ENCODE peak calls at places on chromosomes 11 and 22, in eight cellular contexts. H, R, J, X, V, U, N and G are unnamed samples.

GRCh38 chr22:45754822-45755221 is 83.2 kb downstream of the ATXN10 start:
- ATAC-seq in U (no peak), V (no peak), N (no peak), H (no peak), X (no peak), J (peak; percentile 6), R (no peak), G (no peak)

GRCh38 chr11:115576606-115577005 is 72.4 kb upstream of the CADM1 start:
- ATAC-seq in N (no peak), J (no peak), U (no peak), H (no peak), R (no peak), V (no peak), X (no peak), G (no peak)

GRCh38 chr11:124463990-124464389 is 18.5 kb upstream of the OR8B8 start:
- ATAC-seq in J (no peak), N (peak; percentile 67), H (peak; percentile 61), X (no peak), U (peak; percentile 34), R (no peak), V (no peak), G (no peak)

GRCh38 chr22:32042924-32043323 is at the start of gene SLC5A1:
- ATAC-seq in R (no peak), V (no peak), X (peak; percentile 62), H (peak; percentile 59), U (no peak), N (peak; percentile 67), J (peak; percentile 31), G (no peak)

GRCh38 chr22:45329536-45329936 is 19.8 kb downstream of the FAM118A start:
- ATAC-seq in H (no peak), N (no peak), U (no peak), J (peak; percentile 25), X (no peak), V (no peak), R (no peak), G (peak; percentile 35)

GRCh38 chr11:3866206-3866605 is 10.7 kb downstream of the STIM1 start:
- ATAC-seq in X (peak; percentile 83), N (peak; percentile 37), V (peak; percentile 83), R (no peak), J (peak; percentile 69), H (no peak), U (peak; percentile 80), G (peak; percentile 30)

GRCh38 chr11:107017433-107018227 is 646 bp downstream of the GUCY1A2 start:
- ATAC-seq in X (peak; percentile 89), R (peak; percentile 90), U (peak; percentile 96), H (no peak), V (peak; percentile 92), J (peak; percentile 82), N (peak; percentile 81), G (peak; percentile 53)

GRCh38 chr11:100585728-100586127 is 101.4 kb upstream of the ARHGAP42 start:
- ATAC-seq in H (no peak), J (peak; percentile 52), N (no peak), R (no peak), U (no peak), V (no peak), X (no peak), G (peak; percentile 80)

GRCh38 chr11:78319453-78319955 is 98.1 kb downstream of the GAB2 start:
- ATAC-seq in X (no peak), V (no peak), N (no peak), U (peak; percentile 59), J (peak; percentile 71), R (no peak), H (no peak), G (no peak)

GRCh38 chr11:58059011-58059358 is 28.2 kb downstream of the OR6Q1 start:
- ATAC-seq in N (peak; percentile 71), J (peak; percentile 74), R (no peak), X (peak; percentile 32), U (no peak), V (no peak), H (peak; percentile 18), G (peak; percentile 56)

GRCh38 chr11:22522225-22522624 is 103.4 kb downstream of the FANCF start:
- ATAC-seq in U (no peak), R (no peak), H (no peak), V (no peak), N (no peak), J (no peak), X (no peak), G (no peak)

GRCh38 chr22:48452766-48453165 is 1374.9 kb downstream of the BRD1 start:
- ATAC-seq in H (no peak), X (no peak), N (no peak), V (no peak), R (no peak), J (no peak), U (no peak), G (no peak)

GRCh38 chr22:17910561-17911311 is 113.6 kb downstream of the MICAL3 start:
- ATAC-seq in N (peak; percentile 95), J (peak; percentile 87), R (peak; percentile 75), X (peak; percentile 72), U (peak; percentile 76), H (no peak), V (no peak), G (peak; percentile 92)

GRCh38 chr22:41904450-41905410 is 10.1 kb downstream of the SHISA8 start:
- ATAC-seq in J (no peak), N (no peak), H (no peak), V (no peak), U (no peak), R (no peak), X (no peak), G (no peak)

GRCh38 chr11:77252555-77253270 is 48.8 kb downstream of the GDPD4 start:
- ATAC-seq in H (no peak), N (no peak), V (no peak), J (no peak), X (peak; percentile 96), R (no peak), U (no peak), G (no peak)

GRCh38 chr11:106491751-106492150 is 414.3 kb downstream of the AASDHPPT start:
- ATAC-seq in U (no peak), J (no peak), N (no peak), H (no peak), X (no peak), V (no peak), R (no peak), G (no peak)

GRCh38 chr11:58573451-58574104 is 2.1 kb downstream of the LPXN start:
- ATAC-seq in U (no peak), X (no peak), V (peak; percentile 41), R (no peak), H (no peak), N (no peak), J (peak; percentile 49), G (peak; percentile 29)

GRCh38 chr11:101880208-101880607 is 34.6 kb upstream of the CEP126 start:
- ATAC-seq in N (no peak), R (no peak), V (peak; percentile 50), X (peak; percentile 76), H (peak; percentile 86), U (no peak), J (no peak), G (no peak)
- TF ChIP-seq CTCF in N (peak; percentile 60), R (peak; percentile 69), V (peak; percentile 33), X (peak; percentile 67), H (peak; percentile 50), U (no peak), J (no peak), G (no peak)

GRCh38 chr11:9757809-9758675 is 94.2 kb downstream of the SWAP70 start:
- ATAC-seq in J (peak; percentile 90), H (peak; percentile 59), U (peak; percentile 92), X (peak; percentile 84), N (peak; percentile 84), R (peak; percentile 66), V (peak; percentile 86), G (peak; percentile 74)
- TF ChIP-seq POLR2AphosphoS5 in J (peak; percentile 51), H (peak; percentile 65), U (no peak), X (peak; percentile 83), N (peak; percentile 67), R (peak; percentile 83), V (no peak), G (peak; percentile 19)

DNA sequence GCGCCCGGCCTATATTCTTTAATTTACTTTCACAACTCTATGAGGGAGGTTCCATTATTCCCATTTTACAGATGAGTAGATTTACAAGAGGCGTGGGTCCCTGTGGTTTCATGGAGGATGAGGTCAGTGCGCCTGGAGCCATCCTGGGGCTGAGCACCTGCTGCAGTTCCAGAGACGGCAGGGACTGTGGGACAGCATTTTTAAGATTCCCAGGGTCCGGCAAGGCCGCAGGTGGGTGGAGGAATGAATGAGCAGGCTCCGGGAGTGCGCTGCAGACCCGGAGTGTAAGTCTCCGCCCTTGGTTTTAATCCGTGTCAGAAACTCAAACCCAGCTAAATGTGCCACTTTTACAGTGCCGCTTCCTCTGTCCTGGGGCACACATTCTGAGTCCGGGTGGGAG is 4.1 kb upstream of the CHRM1 start:
- ATAC-seq in H (no peak), N (peak; percentile 42), J (no peak), V (no peak), R (no peak), U (no peak), X (no peak), G (no peak)
- TF ChIP-seq CTCF in H (no peak), N (no peak), J (no peak), V (no peak), R (no peak), U (no peak), X (no peak), G (no peak)

DNA sequence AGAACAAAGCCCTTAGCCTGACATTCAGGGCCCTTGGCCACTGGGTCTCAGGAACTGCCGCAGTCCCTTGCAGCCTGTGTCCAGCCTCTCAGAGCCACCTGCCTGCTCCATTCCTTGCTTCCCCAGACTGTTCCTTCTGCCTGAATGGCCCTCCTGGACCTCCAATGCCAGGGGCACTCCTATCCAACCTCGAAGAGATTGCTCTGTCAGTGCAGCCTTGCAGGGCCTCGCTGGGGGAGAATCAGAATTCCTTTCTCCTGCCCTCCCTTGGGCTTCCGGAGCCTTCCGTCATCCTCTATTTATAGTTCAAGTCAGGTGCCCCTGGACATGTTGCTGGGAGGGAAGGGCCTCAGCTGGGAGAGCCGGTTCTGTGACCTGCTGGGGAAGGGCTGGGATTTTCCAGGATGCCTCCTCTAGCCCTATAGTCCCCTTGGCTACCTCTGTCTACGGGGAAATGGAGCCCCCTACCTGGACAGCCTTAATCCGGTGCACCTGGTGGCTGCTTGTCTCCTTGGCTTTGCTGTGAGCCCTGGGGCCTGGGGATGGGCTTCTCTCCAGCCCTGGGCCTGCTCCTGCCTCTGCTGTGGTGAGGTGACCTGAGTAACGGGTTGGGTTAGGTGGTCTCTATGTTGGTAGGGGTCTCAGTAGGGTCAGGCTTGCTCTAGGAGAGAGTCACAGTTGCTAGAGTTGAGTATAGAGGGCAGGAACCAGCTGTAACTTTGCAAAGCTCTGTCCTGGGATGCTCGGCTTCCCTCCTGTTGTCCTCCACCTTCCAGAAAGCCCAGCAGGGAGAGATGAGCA is 45.9 kb upstream of the SYT7 start:
- ATAC-seq in X (peak; percentile 26), U (no peak), N (peak; percentile 78), J (peak; percentile 50), V (no peak), H (peak; percentile 48), R (peak; percentile 9), G (no peak)
- TF ChIP-seq POLR2AphosphoS5 in X (no peak), U (no peak), N (no peak), J (peak; percentile 23), V (no peak), H (peak; percentile 57), R (no peak), G (no peak)

GRCh38 chr11:119706887-119707286 is 22.1 kb downstream of the NECTIN1 start:
- ATAC-seq in V (no peak), U (peak; percentile 82), N (peak; percentile 19), J (no peak), X (peak; percentile 36), R (no peak), H (peak; percentile 60), G (no peak)
- TF ChIP-seq CTCF in V (no peak), U (peak; percentile 49), N (peak; percentile 39), J (no peak), X (no peak), R (no peak), H (peak; percentile 64), G (no peak)